ENCODE peak calls at places on chromosome 15, in four cellular contexts. G, V, Z and T are unnamed samples.

GRCh38 chr15:85706779-85707518 is 87.8 kb downstream of the KLHL25 start:
- DNase-seq in Z (peak; percentile 90), G (no peak), V (no peak), T (no peak)

GRCh38 chr15:68578960-68579935 is at the start of gene CORO2B:
- DNase-seq in Z (no peak), G (peak; percentile 50), V (peak; percentile 87), T (peak; percentile 80)

GRCh38 chr15:45611305-45611704 is 23.5 kb upstream of the SQOR start:
- DNase-seq in V (peak; percentile 32), G (no peak), Z (no peak), T (peak; percentile 67)

GRCh38 chr15:74398183-74398582 is 30.7 kb upstream of the CYP11A1 start:
- DNase-seq in V (no peak), Z (no peak), G (no peak), T (no peak)

GRCh38 chr15:48332642-48333034 is 1.4 kb downstream of the DUT start:
- DNase-seq in G (no peak), V (no peak), Z (no peak), T (peak; percentile 27)

GRCh38 chr15:87387681-87388240 is 868.8 kb downstream of the NTRK3 start:
- DNase-seq in G (no peak), Z (no peak), V (no peak), T (no peak)

GRCh38 chr15:74336061-74337005 is 31.1 kb downstream of the CYP11A1 start:
- DNase-seq in G (no peak), V (no peak), Z (no peak), T (no peak)

GRCh38 chr15:45648521-45649200 is 13.8 kb downstream of the SQOR start:
- DNase-seq in G (peak; percentile 24), V (no peak), Z (no peak), T (no peak)

GRCh38 chr15:77821188-77821958 is 188.7 kb upstream of the LINGO1 start:
- DNase-seq in V (peak; percentile 88), G (peak; percentile 93), Z (no peak), T (peak; percentile 84)

GRCh38 chr15:87724330-87724729 is 532.2 kb downstream of the NTRK3 start:
- DNase-seq in V (no peak), Z (no peak), G (no peak), T (no peak)

GRCh38 chr15:68592548-68592947 is 13.8 kb downstream of the CORO2B start:
- DNase-seq in G (no peak), V (no peak), Z (no peak), T (no peak)

GRCh38 chr15:28935316-28935715 is 49.5 kb downstream of the APBA2 start:
- DNase-seq in G (peak; percentile 46), V (no peak), Z (no peak), T (peak; percentile 85)

GRCh38 chr15:80662129-80662528 is 33.0 kb upstream of the ABHD17C start:
- DNase-seq in G (no peak), V (no peak), Z (no peak), T (no peak)

GRCh38 chr15:73996939-73997338 is 2.4 kb downstream of the PML start:
- DNase-seq in V (no peak), Z (no peak), G (no peak), T (peak; percentile 41)

GRCh38 chr15:45397116-45397665 is 18.8 kb upstream of the GATM start:
- DNase-seq in G (no peak), V (no peak), Z (no peak), T (no peak)

GRCh38 chr15:85795669-85796305 is 1.1 kb upstream of the KLHL25 start:
- DNase-seq in G (no peak), Z (no peak), V (no peak), T (no peak)

GRCh38 chr15:101264011-101264410 is 12.2 kb upstream of the CHSY1 start:
- DNase-seq in V (no peak), G (no peak), Z (peak; percentile 45), T (no peak)

GRCh38 chr15:27238209-27238608 is 267.2 kb downstream of the GABRG3 start:
- DNase-seq in V (no peak), Z (no peak), G (no peak), T (peak; percentile 55)

GRCh38 chr15:46091860-46092450 is 457.1 kb downstream of the SQOR start:
- DNase-seq in G (peak; percentile 1), Z (no peak), V (peak; percentile 49), T (peak; percentile 87)

GRCh38 chr15:39587291-39587909 is 6.5 kb downstream of the THBS1 start:
- DNase-seq in V (no peak), Z (no peak), G (no peak), T (no peak)

GRCh38 chr15:38558714-38559059 is 5.9 kb downstream of the RASGRP1 start:
- DNase-seq in V (peak; percentile 10), Z (no peak), G (no peak), T (no peak)

GRCh38 chr15:65213241-65213640 is 2.0 kb upstream of the CILP start:
- DNase-seq in G (no peak), Z (no peak), V (no peak), T (no peak)

GRCh38 chr15:83380026-83380425 is 67.1 kb upstream of the SH3GL3 start:
- DNase-seq in V (no peak), Z (no peak), G (peak; percentile 36), T (no peak)

GRCh38 chr15:29924750-29925149 is 102.5 kb upstream of the TJP1 start:
- DNase-seq in G (peak; percentile 72), Z (no peak), V (no peak), T (peak; percentile 97)

GRCh38 chr15:69126054-69126469 is 34.4 kb upstream of the GLCE start:
- DNase-seq in V (no peak), Z (no peak), G (no peak), T (no peak)

GRCh38 chr15:28098766-28099554 is at the start of gene OCA2:
- DNase-seq in G (peak; percentile 40), V (peak; percentile 95), Z (no peak), T (peak; percentile 92)

GRCh38 chr15:66617137-66618090 is 51.6 kb upstream of the LCTL start:
- DNase-seq in V (no peak), Z (no peak), G (no peak), T (peak; percentile 48)
- TF ChIP-seq REST in V (no peak), Z (no peak), G (no peak), T (no peak)

GRCh38 chr15:56228352-56228751 is 15.3 kb downstream of the RFX7 start:
- DNase-seq in Z (no peak), V (no peak), G (no peak), T (no peak)

GRCh38 chr15:56227315-56227714 is 16.4 kb downstream of the RFX7 start:
- DNase-seq in G (no peak), Z (no peak), V (no peak), T (no peak)

GRCh38 chr15:56227780-56228179 is 15.9 kb downstream of the RFX7 start:
- DNase-seq in G (no peak), V (no peak), Z (no peak), T (no peak)

GRCh38 chr15:56222302-56222701 is 21.4 kb downstream of the RFX7 start:
- DNase-seq in V (no peak), G (no peak), Z (no peak), T (no peak)

DNA sequence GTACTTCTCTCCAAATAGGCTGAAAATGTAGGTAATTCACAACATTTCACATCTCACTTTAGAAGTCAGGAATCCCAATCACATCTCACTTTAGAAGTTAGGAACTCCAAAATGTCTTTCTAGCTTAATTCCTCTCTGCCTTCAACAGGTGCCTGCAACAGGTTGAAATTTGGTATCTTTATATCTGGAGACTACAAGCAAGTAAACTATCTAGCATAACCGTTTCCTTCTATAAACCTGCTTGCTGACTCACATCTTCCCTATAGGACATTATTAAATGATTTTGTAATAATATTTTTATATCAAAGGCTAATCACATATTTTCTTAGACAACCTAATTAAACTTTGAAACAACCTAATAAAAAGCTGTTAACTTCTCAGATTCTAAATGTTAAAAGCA is 18.2 kb downstream of the RFX7 start:
- DNase-seq in Z (no peak), G (no peak), V (no peak), T (no peak)
- TF ChIP-seq REST in Z (no peak), G (no peak), V (no peak), T (no peak)

GRCh38 chr15:99538261-99538660 is 27.5 kb upstream of the MEF2A start:
- DNase-seq in G (no peak), V (no peak), Z (no peak), T (no peak)
- TF ChIP-seq REST in G (no peak), V (no peak), Z (no peak), T (no peak)

GRCh38 chr15:90901799-90902655 is 1.1 kb upstream of the MAN2A2 start:
- DNase-seq in Z (peak; percentile 59), G (peak; percentile 99), V (peak; percentile 99), T (peak; percentile 87)

GRCh38 chr15:90904746-90905145 is 1.6 kb downstream of the MAN2A2 start:
- DNase-seq in G (no peak), Z (no peak), V (no peak), T (no peak)

GRCh38 chr15:90902656-90902995 is 476 bp upstream of the MAN2A2 start:
- DNase-seq in Z (no peak), G (no peak), V (no peak), T (no peak)

GRCh38 chr15:90903733-90904536 is 833 bp downstream of the MAN2A2 start:
- DNase-seq in V (no peak), Z (no peak), G (peak; percentile 46), T (peak; percentile 79)

DNA sequence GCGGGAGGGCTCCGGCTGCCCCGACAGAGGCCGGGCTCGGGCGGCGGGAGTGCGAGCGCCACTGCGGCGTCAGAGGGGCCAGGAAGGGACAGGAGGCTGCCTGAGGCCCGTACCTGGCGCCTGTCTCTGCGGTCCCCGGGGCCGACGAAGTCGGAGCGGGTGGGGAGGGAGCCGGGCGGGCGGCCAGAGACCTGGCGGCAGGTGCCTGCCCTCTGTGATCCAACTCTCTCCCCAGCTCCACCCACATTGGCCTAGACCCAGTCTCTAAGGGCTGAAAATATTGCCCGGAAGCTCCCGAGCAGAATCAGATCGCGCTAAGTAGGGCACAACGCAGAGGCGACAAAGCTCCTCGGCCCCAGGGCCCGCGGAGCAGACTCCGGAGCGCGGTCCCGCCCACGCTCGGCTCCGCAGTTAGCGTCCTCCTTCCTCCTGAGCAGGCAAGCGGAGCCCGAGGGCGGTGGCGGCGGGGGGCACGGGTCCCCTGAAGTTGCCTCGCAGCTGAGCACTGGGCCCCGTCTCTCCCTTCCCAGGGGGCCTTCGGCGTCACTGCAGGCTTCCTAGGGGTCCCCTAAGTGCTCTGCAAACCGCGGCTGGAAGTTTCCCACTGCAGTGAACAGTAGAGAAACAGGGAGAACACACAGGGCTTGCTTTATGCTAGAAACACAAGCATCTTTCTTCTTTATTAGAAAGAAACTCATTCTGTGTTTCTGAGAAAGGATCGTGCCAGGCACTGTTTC is at the start of gene MAN2A2:
- DNase-seq in G (peak; percentile 62), V (peak; percentile 82), Z (no peak), T (peak; percentile 70)
- TF ChIP-seq REST in G (no peak), V (no peak), Z (no peak), T (no peak)

GRCh38 chr15:63668601-63669000 is 71.4 kb downstream of the FBXL22 start:
- DNase-seq in G (no peak), Z (no peak), V (no peak), T (no peak)

GRCh38 chr15:63669074-63669473 is 71.9 kb downstream of the FBXL22 start:
- DNase-seq in Z (no peak), V (no peak), G (no peak), T (no peak)

DNA sequence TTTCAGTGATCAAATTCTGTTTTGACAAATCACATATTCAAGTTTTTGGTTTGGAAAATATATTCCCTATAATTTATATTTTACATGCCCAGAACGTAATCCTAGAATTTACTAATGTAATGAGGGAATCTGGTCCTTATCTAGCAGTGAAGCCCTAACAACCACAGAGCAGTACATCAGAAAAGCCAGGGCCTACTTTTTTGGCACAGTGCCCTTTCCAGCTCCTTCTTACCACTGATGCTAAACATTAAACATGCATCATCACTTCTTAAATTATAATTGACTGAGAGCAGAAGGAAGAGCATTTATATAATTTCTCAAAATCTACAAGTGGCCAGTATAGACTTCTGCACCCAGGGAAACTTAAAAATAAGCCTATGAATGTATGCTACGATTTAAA is 66.7 kb downstream of the FBXL22 start:
- DNase-seq in G (no peak), Z (no peak), V (peak; percentile 39), T (no peak)
- TF ChIP-seq REST in G (no peak), Z (no peak), V (no peak), T (no peak)